ENCODE peak calls at places on chromosomes 5 and 9, in seven cellular contexts. N is BJ; X is AG04449; T is neural crest cell; F is Panc1; L is CD8-positive, alpha-beta T cell; H is GM12865. I is an unnamed sample.

GRCh38 chr9:7164440-7165349 is 406.9 kb downstream of the KDM4C start:
- DNase-seq in N (no peak), X (no peak), T (no peak), F (no peak), L (no peak), H (no peak), I (no peak)

GRCh38 chr5:143093452-143094086 is 309.9 kb downstream of the NR3C1 start:
- DNase-seq in N (no peak), X (no peak), T (no peak), F (no peak), L (no peak), H (no peak), I (no peak)

GRCh38 chr5:153081385-153081784 is 409.1 kb upstream of the GRIA1 start:
- DNase-seq in N (no peak), X (no peak), T (no peak), F (no peak), L (no peak), H (no peak), I (no peak)

GRCh38 chr5:154276932-154277331 is 86.4 kb downstream of the GALNT10 start:
- DNase-seq in N (peak; percentile 95), X (peak; percentile 58), T (no peak), F (no peak), L (no peak), H (no peak), I (no peak)

GRCh38 chr9:70480405-70480980 is 66.0 kb upstream of the KLF9 start:
- DNase-seq in N (no peak), X (no peak), T (no peak), F (no peak), L (no peak), H (no peak), I (no peak)

GRCh38 chr5:119328753-119329602 is 26.8 kb upstream of the TNFAIP8 start:
- DNase-seq in N (peak; percentile 76), X (peak; percentile 45), T (no peak), F (no peak), L (peak; percentile 77), H (no peak), I (peak; percentile 48)

GRCh38 chr5:157100140-157100679 is 8.6 kb downstream of the HAVCR2 start:
- DNase-seq in N (peak; percentile 35), X (no peak), T (no peak), F (peak; percentile 18), L (no peak), H (no peak), I (no peak)

GRCh38 chr5:142686210-142686734 is 382 bp upstream of the FGF1 start:
- DNase-seq in N (no peak), X (no peak), T (no peak), F (no peak), L (no peak), H (no peak), I (no peak)

GRCh38 chr9:75168270-75169185 is 80.2 kb downstream of the OSTF1 start:
- DNase-seq in N (no peak), X (no peak), T (no peak), F (no peak), L (no peak), H (no peak), I (no peak)

GRCh38 chr5:140986117-140986521 is 19.8 kb downstream of the PCDHAC2 start:
- DNase-seq in N (no peak), X (no peak), T (no peak), F (no peak), L (no peak), H (no peak), I (no peak)

GRCh38 chr5:42745856-42746255 is 10.8 kb upstream of the CCDC152 start:
- DNase-seq in N (no peak), X (no peak), T (no peak), F (no peak), L (no peak), H (no peak), I (no peak)

GRCh38 chr5:94442971-94443370 is 175.4 kb downstream of the KIAA0825 start:
- DNase-seq in N (no peak), X (no peak), T (no peak), F (no peak), L (no peak), H (no peak), I (no peak)

GRCh38 chr9:14806941-14807340 is 84.4 kb upstream of the CER1 start:
- DNase-seq in N (no peak), X (peak; percentile 5), T (no peak), F (no peak), L (no peak), H (no peak), I (no peak)

GRCh38 chr9:4748612-4749011 is 7.6 kb upstream of the AK3 start:
- DNase-seq in N (no peak), X (no peak), T (no peak), F (no peak), L (no peak), H (no peak), I (no peak)

GRCh38 chr5:143968071-143968878 is 156.3 kb downstream of the HMHB1 start:
- DNase-seq in N (peak; percentile 38), X (no peak), T (no peak), F (peak; percentile 48), L (no peak), H (peak; percentile 68), I (no peak)

GRCh38 chr9:99621040-99621439 is 200.6 kb upstream of the NR4A3 start:
- DNase-seq in N (no peak), X (no peak), T (no peak), F (no peak), L (no peak), H (no peak), I (no peak)

GRCh38 chr9:105242557-105242956 is 1.9 kb upstream of the SLC44A1 start:
- DNase-seq in N (no peak), X (no peak), T (no peak), F (no peak), L (no peak), H (no peak), I (no peak)

GRCh38 chr9:97982191-97982718 is 886 bp upstream of the ANP32B start:
- DNase-seq in N (no peak), X (no peak), T (no peak), F (no peak), L (no peak), H (no peak), I (no peak)

GRCh38 chr9:124202447-124202971 is 55.2 kb upstream of the NEK6 start:
- DNase-seq in N (no peak), X (no peak), T (no peak), F (no peak), L (peak; percentile 18), H (peak; percentile 98), I (peak; percentile 44)

GRCh38 chr5:36647046-36647445 is 40.6 kb downstream of the SLC1A3 start:
- DNase-seq in N (no peak), X (no peak), T (no peak), F (no peak), L (no peak), H (peak; percentile 24), I (no peak)

GRCh38 chr9:91119147-91119546 is 242.6 kb downstream of the AUH start:
- DNase-seq in N (peak; percentile 74), X (no peak), T (no peak), F (no peak), L (no peak), H (no peak), I (no peak)

GRCh38 chr5:34051374-34051980 is 8.5 kb upstream of the C1QTNF3 start:
- DNase-seq in N (no peak), X (no peak), T (no peak), F (no peak), L (no peak), H (no peak), I (no peak)

DNA sequence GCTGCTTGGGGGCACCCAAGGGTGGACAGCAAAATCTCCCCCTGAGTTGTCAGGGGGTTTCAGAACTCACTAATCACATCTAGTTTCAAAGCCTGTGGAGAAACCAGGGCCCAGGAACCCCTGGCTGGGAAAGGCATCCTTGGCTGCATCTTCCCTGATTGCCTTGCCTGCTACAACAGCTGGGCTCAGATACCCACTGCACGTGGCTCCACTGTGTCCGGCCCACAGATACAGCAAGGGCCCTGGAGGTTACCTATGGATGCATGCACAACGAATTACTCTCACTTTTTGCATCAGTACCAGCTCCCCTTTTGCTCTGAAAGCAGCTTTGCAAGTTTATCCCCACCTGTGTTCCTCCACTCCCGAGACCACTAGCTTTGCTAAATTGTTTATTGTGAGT is 55.0 kb downstream of the ATP10B start:
- DNase-seq in N (no peak), X (no peak), T (no peak), F (no peak), L (no peak), H (no peak), I (no peak)
- TF ChIP-seq CTCF in N (no peak), X (no peak), T (no peak), F (no peak), L (no peak), H (no peak), I (no peak)

DNA sequence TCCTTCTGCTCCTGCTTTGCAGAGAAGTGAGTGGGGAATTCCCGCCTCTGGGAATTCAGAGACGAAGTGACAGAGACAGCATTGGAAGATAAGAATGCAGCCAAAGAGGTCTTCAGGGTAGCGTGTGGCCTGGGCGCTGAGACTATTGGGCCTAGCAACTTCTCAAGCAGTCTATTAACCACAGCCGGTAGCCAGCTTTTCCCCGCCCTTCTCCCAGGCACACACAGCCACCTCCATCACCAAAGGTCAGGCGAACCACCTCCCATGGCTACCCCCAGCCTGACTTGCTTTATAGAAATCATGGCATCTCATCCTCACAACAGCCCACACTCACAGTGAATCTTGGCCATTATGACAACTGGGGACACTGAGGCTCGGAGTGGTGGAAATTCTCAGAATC is 124.2 kb downstream of the KCNIP1 start:
- DNase-seq in N (no peak), X (no peak), T (no peak), F (no peak), L (no peak), H (no peak), I (no peak)
- TF ChIP-seq CTCF in N (no peak), X (no peak), T (no peak), F (no peak), L (no peak), H (no peak), I (no peak)

GRCh38 chr9:78021692-78022091 is 9.9 kb downstream of the GNAQ start:
- DNase-seq in N (no peak), X (no peak), T (no peak), F (no peak), L (no peak), H (no peak), I (no peak)
- TF ChIP-seq CTCF in N (no peak), X (no peak), T (no peak), F (no peak), L (no peak), H (no peak), I (no peak)

GRCh38 chr5:108484035-108484434 is 102.1 kb upstream of the FBXL17 start:
- DNase-seq in N (no peak), X (no peak), T (no peak), F (no peak), L (no peak), H (no peak), I (no peak)

DNA sequence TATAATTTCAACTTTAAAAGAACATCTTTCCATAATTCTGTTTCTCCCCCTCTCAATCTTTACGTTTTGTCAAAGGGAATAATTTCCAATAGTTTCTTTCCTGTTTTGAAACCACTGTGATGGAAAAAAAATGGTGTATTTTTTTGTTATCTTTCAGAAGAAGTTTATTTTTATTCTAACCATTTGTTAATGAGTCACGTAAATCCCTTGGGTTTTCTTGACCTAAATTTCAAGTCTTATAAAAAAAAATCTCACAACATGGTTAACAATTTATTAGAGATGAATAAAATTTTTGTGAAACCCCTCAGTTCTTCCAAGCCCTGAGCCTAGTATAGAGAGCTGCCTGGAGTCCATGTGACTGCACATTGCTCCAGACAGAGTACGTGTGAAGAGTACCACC is 106.1 kb upstream of the FBXL17 start:
- DNase-seq in N (no peak), X (no peak), T (no peak), F (no peak), L (no peak), H (no peak), I (no peak)
- TF ChIP-seq CTCF in N (no peak), X (no peak), T (no peak), F (no peak), L (no peak), H (no peak), I (no peak)

GRCh38 chr5:174056064-174056842 is 10.7 kb downstream of the NSG2 start:
- DNase-seq in N (no peak), X (no peak), T (no peak), F (no peak), L (no peak), H (peak; percentile 31), I (no peak)
- TF ChIP-seq CTCF in N (no peak), X (no peak), T (no peak), F (peak; percentile 34), L (no peak), H (no peak), I (no peak)

I was measured in natural killer cell.